ENCODE peak calls at places on chromosomes 2 and 18, in ten cellular contexts. C is breast epithelium; H is neural progenitor cell; X is aorta; M is endodermal cell; F is cardiac muscle cell; Q is CD4-positive, alpha-beta T cell; Z is right atrium auricular region; J is fibroblast of lung; I is heart left ventricle. T is an unnamed sample.

GRCh38 chr2:166375205-166375735 is 474 bp downstream of the SCN9A start:
- DNase-seq in C (no peak), H (peak; percentile 15), X (no peak), M (no peak), F (no peak), Q (no peak), Z (no peak), J (peak; percentile 42), I (no peak), T (no peak)

GRCh38 chr2:120576509-120577474 is 158.9 kb upstream of the GLI2 start:
- DNase-seq in C (peak; percentile 57), H (no peak), X (no peak), M (no peak), F (no peak), Q (no peak), Z (no peak), J (peak; percentile 19), I (peak; percentile 75), T (no peak)

GRCh38 chr2:43018179-43019024 is 208.0 kb downstream of the ZFP36L2 start:
- DNase-seq in C (peak; percentile 90), H (no peak), X (peak; percentile 92), M (peak; percentile 37), F (no peak), Q (no peak), Z (peak; percentile 95), J (peak; percentile 58), I (peak; percentile 88), T (no peak)

GRCh38 chr18:49704334-49704733 is 109.0 kb downstream of the ACAA2 start:
- DNase-seq in C (no peak), H (no peak), X (no peak), M (peak; percentile 41), F (no peak), Q (no peak), Z (no peak), J (peak; percentile 56), I (no peak), T (no peak)

GRCh38 chr2:215671244-215671643 is 235.4 kb upstream of the FN1 start:
- DNase-seq in C (no peak), H (no peak), X (no peak), M (no peak), F (no peak), Q (no peak), Z (no peak), J (peak; percentile 62), I (no peak), T (no peak)

GRCh38 chr2:46002507-46002883 is 294.7 kb upstream of the EPAS1 start:
- DNase-seq in C (no peak), H (no peak), X (no peak), M (no peak), F (no peak), Q (no peak), Z (no peak), J (peak; percentile 68), I (no peak), T (no peak)

GRCh38 chr2:141611-142010 is 95.3 kb upstream of the FAM110C start:
- DNase-seq in C (no peak), H (no peak), X (no peak), M (no peak), F (no peak), Q (no peak), Z (no peak), J (no peak), I (no peak), T (no peak)

GRCh38 chr2:169895294-169895985 is 68.2 kb downstream of the UBR3 start:
- DNase-seq in C (no peak), H (no peak), X (no peak), M (no peak), F (no peak), Q (no peak), Z (no peak), J (peak; percentile 55), I (no peak), T (no peak)

GRCh38 chr2:188518391-188518790 is 226.7 kb downstream of the GULP1 start:
- DNase-seq in C (no peak), H (no peak), X (no peak), M (no peak), F (no peak), Q (no peak), Z (no peak), J (peak; percentile 84), I (no peak), T (no peak)

GRCh38 chr2:215702116-215702905 is 266.4 kb upstream of the FN1 start:
- DNase-seq in C (no peak), H (no peak), X (no peak), M (no peak), F (no peak), Q (no peak), Z (no peak), J (no peak), I (no peak), T (no peak)

GRCh38 chr2:235287369-235287722 is 206.5 kb upstream of the AGAP1 start:
- DNase-seq in C (no peak), H (no peak), X (no peak), M (no peak), F (no peak), Q (no peak), Z (no peak), J (no peak), I (no peak), T (no peak)

GRCh38 chr2:230913406-230913805 is 11.6 kb downstream of the GPR55 start:
- DNase-seq in C (no peak), H (peak; percentile 56), X (peak; percentile 61), M (peak; percentile 59), F (peak; percentile 51), Q (no peak), Z (no peak), J (no peak), I (peak; percentile 36), T (no peak)

GRCh38 chr2:155895016-155895415 is 437.5 kb downstream of the NR4A2 start:
- DNase-seq in C (no peak), H (no peak), X (no peak), M (no peak), F (no peak), Q (no peak), Z (no peak), J (peak; percentile 51), I (no peak), T (no peak)

GRCh38 chr2:168626610-168627009 is 170.5 kb downstream of the CERS6 start:
- DNase-seq in C (no peak), H (peak; percentile 36), X (no peak), M (no peak), F (no peak), Q (no peak), Z (no peak), J (no peak), I (no peak), T (no peak)

GRCh38 chr18:62876828-62877227 is 161.5 kb downstream of the PHLPP1 start:
- DNase-seq in C (no peak), H (no peak), X (no peak), M (no peak), F (no peak), Q (no peak), Z (no peak), J (peak; percentile 50), I (no peak), T (no peak)

GRCh38 chr2:208488668-208489564 is 82.3 kb downstream of the PTH2R start:
- DNase-seq in C (no peak), H (no peak), X (no peak), M (no peak), F (no peak), Q (no peak), Z (no peak), J (no peak), I (no peak), T (no peak)

GRCh38 chr2:234451242-234451641 is 45.6 kb downstream of the ARL4C start:
- DNase-seq in C (no peak), H (no peak), X (no peak), M (no peak), F (no peak), Q (no peak), Z (no peak), J (peak; percentile 61), I (no peak), T (no peak)

GRCh38 chr2:239593455-239593854 is 192.6 kb upstream of the HDAC4 start:
- DNase-seq in C (no peak), H (no peak), X (no peak), M (no peak), F (no peak), Q (no peak), Z (no peak), J (no peak), I (peak; percentile 25), T (no peak)
- H3K9me3 ChIP-seq in C (no peaks in the 10 kb centered on the region), H (no peaks in the 10 kb centered on the region), X (no peaks in the 10 kb centered on the region), M (no peaks in the 10 kb centered on the region), F (no peaks in the 10 kb centered on the region), Q (no peaks in the 10 kb centered on the region), Z (no peaks in the 10 kb centered on the region), J (peaks cover 2% of the 10 kb centered on the region), I (no peaks in the 10 kb centered on the region), T (no peaks in the 10 kb centered on the region)

DNA sequence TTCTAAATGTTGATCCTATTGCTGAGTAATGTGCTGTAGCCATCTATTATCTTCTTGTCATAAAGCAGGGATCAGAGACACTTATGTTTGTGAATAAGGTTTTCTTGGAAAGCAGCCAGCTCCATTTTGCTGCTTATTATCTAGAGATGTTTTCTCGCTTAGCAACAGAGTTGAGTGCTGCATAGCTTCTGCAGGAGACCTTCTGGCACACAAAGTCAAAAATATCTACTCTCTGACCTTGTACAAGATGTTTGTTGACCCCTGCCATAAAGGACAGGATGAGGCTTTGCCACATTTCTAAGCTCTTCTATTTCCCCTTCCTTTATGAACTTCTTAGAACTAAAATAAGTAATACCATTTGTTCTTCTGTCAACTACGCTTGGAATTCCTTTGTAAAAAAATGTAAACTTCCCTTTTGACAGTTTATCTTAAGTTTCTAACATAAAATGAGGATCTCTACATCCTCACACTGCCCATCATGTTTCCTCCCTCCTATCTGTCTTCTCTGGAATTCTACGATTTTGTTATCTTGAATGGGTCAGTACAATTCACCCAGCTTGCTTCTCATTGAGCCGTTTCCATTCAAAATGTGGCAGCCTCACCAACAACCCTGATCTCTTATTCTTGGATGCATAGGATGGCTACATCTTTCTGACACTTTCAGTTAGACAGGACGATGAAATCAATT is 1377.1 kb downstream of the SUCLG1 start:
- DNase-seq in C (no peak), H (no peak), X (no peak), M (no peak), F (peak; percentile 83), Q (no peak), Z (no peak), J (peak; percentile 62), I (no peak), T (no peak)
- H3K9me3 ChIP-seq in C (no peaks in the 10 kb centered on the region), H (no peaks in the 10 kb centered on the region), X (no peaks in the 10 kb centered on the region), M (no peaks in the 10 kb centered on the region), F (no peaks in the 10 kb centered on the region), Q (no peaks in the 10 kb centered on the region), Z (no peaks in the 10 kb centered on the region), J (no peaks in the 10 kb centered on the region), I (peaks cover 7% of the 10 kb centered on the region), T (no peaks in the 10 kb centered on the region)

DNA sequence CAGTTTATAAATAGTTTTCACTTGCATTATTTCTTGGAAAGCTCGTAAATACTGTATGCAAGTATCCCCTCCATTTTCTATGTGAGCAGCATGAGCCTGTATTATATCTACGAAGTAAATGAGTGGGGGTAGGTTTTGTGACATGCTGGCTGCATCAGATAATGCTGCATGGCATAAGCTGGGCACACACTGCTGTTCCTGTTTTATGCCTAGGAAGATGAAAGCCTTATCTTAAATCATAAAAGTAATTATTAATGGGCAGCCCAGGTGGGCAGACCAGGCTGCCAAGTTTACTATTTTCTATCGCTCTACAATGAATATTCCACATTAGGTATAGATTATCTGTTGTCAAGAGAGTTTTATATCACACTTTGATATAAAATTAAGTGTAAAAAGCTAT is 854.6 kb downstream of the DPP10 start:
- DNase-seq in C (no peak), H (no peak), X (no peak), M (no peak), F (no peak), Q (no peak), Z (no peak), J (no peak), I (no peak), T (no peak)
- H3K9me3 ChIP-seq in C (no peaks in the 10 kb centered on the region), H (no peaks in the 10 kb centered on the region), X (no peaks in the 10 kb centered on the region), M (no peaks in the 10 kb centered on the region), F (no peaks in the 10 kb centered on the region), Q (no peaks in the 10 kb centered on the region), Z (no peaks in the 10 kb centered on the region), J (no peaks in the 10 kb centered on the region), I (no peaks in the 10 kb centered on the region), T (no peaks in the 10 kb centered on the region)

GRCh38 chr2:52335727-52336126 is 1303.8 kb upstream of the NRXN1 start:
- DNase-seq in C (no peak), H (no peak), X (no peak), M (peak; percentile 74), F (no peak), Q (no peak), Z (no peak), J (no peak), I (no peak), T (no peak)
- H3K9me3 ChIP-seq in C (no peaks in the 10 kb centered on the region), H (no peaks in the 10 kb centered on the region), X (no peaks in the 10 kb centered on the region), M (no peaks in the 10 kb centered on the region), F (no peaks in the 10 kb centered on the region), Q (no peaks in the 10 kb centered on the region), Z (no peaks in the 10 kb centered on the region), J (no peaks in the 10 kb centered on the region), I (no peaks in the 10 kb centered on the region), T (no peaks in the 10 kb centered on the region)

T was measured in T-helper 17 cell.